ENCODE peak calls at places on chromosome 21, in eight cellular contexts. E, M, G, O, L, B, X and J are unnamed samples.

GRCh38 chr21:32626633-32627196 is 14.5 kb upstream of the CFAP298 start:
- DNase-seq in G (no peak), M (no peak), L (peak), O (no peak), E (no peak), B (no peak), X (no peak), J (no peak)

GRCh38 chr21:21828130-21828529 is 829.9 kb downstream of the NCAM2 start:
- DNase-seq in X (no peak), E (no peak), B (no peak), G (no peak), O (no peak), L (no peak), M (no peak), J (no peak)

GRCh38 chr21:29145354-29145782 is 14.9 kb downstream of the MAP3K7CL start:
- DNase-seq in M (no peak), B (no peak), G (no peak), L (peak), X (no peak), O (peak), E (no peak), J (no peak)

GRCh38 chr21:26761174-26761915 is 83.9 kb downstream of the ADAMTS1 start:
- DNase-seq in G (no peak), B (no peak), M (no peak), L (no peak), O (no peak), E (no peak), X (no peak), J (no peak)

GRCh38 chr21:45863751-45864150 is 117.8 kb upstream of the COL6A1 start:
- DNase-seq in O (no peak), E (no peak), B (no peak), G (no peak), M (no peak), X (no peak), L (no peak), J (no peak)

GRCh38 chr21:45603481-45603880 is 40.0 kb upstream of the PCBP3 start:
- DNase-seq in O (no peak), M (no peak), X (no peak), L (no peak), B (no peak), G (no peak), E (no peak), J (no peak)

GRCh38 chr21:46081022-46081861 is 16.7 kb upstream of the COL6A2 start:
- DNase-seq in E (no peak), G (no peak), L (no peak), B (no peak), O (no peak), M (no peak), X (no peak), J (no peak)

GRCh38 chr21:32137266-32137665 is 141.6 kb downstream of the MIS18A start:
- DNase-seq in G (no peak), E (no peak), M (no peak), B (no peak), O (no peak), L (no peak), X (no peak), J (no peak)

GRCh38 chr21:37341254-37341960 is 25.2 kb upstream of the DYRK1A start:
- DNase-seq in B (peak), X (no peak), M (no peak), L (peak), E (peak), O (no peak), G (no peak), J (no peak)

GRCh38 chr21:42724226-42724920 is 71.0 kb downstream of the PDE9A start:
- DNase-seq in X (no peak), B (no peak), G (no peak), O (peak), L (peak), E (no peak), M (no peak), J (no peak)

GRCh38 chr21:42466700-42467612 is 29.1 kb downstream of the RSPH1 start:
- DNase-seq in X (no peak), G (peak), B (no peak), M (no peak), E (peak), O (peak), L (no peak), J (no peak)

GRCh38 chr21:31837613-31838390 is 35.0 kb upstream of the HUNK start:
- DNase-seq in M (no peak), E (no peak), L (no peak), O (no peak), B (no peak), G (no peak), X (no peak), J (no peak)

GRCh38 chr21:16633851-16634521 is 878.9 kb upstream of the CXADR start:
- DNase-seq in X (no peak), B (peak), M (no peak), G (no peak), E (no peak), L (no peak), O (no peak), J (no peak)

GRCh38 chr21:16082038-16082816 is 352.4 kb downstream of the USP25 start:
- DNase-seq in E (peak), O (peak), L (no peak), B (no peak), M (no peak), X (no peak), G (no peak), J (no peak)

GRCh38 chr21:32021319-32022027 is 148.7 kb downstream of the HUNK start:
- DNase-seq in M (peak), X (no peak), G (no peak), L (no peak), B (peak), E (no peak), O (no peak), J (no peak)

GRCh38 chr21:41254090-41254700 is 62.4 kb upstream of the FAM3B start:
- DNase-seq in M (no peak), L (peak), O (no peak), X (no peak), B (no peak), E (no peak), G (no peak), J (no peak)

GRCh38 chr21:46097826-46098286 is at the start of gene COL6A2:
- DNase-seq in X (peak), G (peak), L (no peak), E (peak), O (peak), B (peak), M (peak), J (peak)

GRCh38 chr21:44485254-44485793 is 30.0 kb downstream of the LRRC3 start:
- DNase-seq in X (peak), B (no peak), L (no peak), M (no peak), O (peak), E (peak), G (peak), J (peak)

GRCh38 chr21:45335761-45336534 is 48.3 kb upstream of the POFUT2 start:
- DNase-seq in O (no peak), B (peak), L (no peak), E (no peak), G (no peak), X (no peak), M (no peak), J (no peak)

GRCh38 chr21:36093512-36093911 is 23.7 kb downstream of the CBR1 start:
- DNase-seq in B (no peak), O (no peak), M (no peak), L (no peak), G (no peak), E (no peak), X (no peak), J (no peak)

GRCh38 chr21:36082140-36082742 is 12.4 kb downstream of the CBR1 start:
- DNase-seq in O (no peak), G (no peak), X (no peak), E (no peak), B (no peak), L (no peak), M (no peak), J (no peak)

GRCh38 chr21:36089946-36090345 is 20.1 kb downstream of the CBR1 start:
- DNase-seq in E (no peak), B (no peak), X (no peak), O (no peak), M (no peak), G (no peak), L (peak), J (no peak)

GRCh38 chr21:36092676-36093075 is 22.9 kb downstream of the CBR1 start:
- DNase-seq in M (no peak), X (no peak), O (no peak), B (no peak), L (no peak), E (no peak), G (no peak), J (no peak)

GRCh38 chr21:36087362-36088138 is 17.7 kb downstream of the CBR1 start:
- DNase-seq in G (no peak), X (no peak), O (no peak), L (no peak), M (no peak), E (peak), B (no peak), J (no peak)
- TF ChIP-seq CTCF in G (no peak), X (no peak), O (no peak), L (no peak), M (no peak), E (peak), B (peak), J (no peak)

GRCh38 chr21:39321424-39321823 is 8.0 kb upstream of the BRWD1 start:
- DNase-seq in E (no peak), B (no peak), L (no peak), X (no peak), M (no peak), G (no peak), O (peak), J (no peak)

GRCh38 chr21:39319251-39319756 is 5.9 kb upstream of the BRWD1 start:
- DNase-seq in L (no peak), G (no peak), B (no peak), E (no peak), X (no peak), O (no peak), M (no peak), J (no peak)

GRCh38 chr21:39318091-39318959 is 4.9 kb upstream of the BRWD1 start:
- DNase-seq in O (no peak), B (no peak), E (no peak), M (no peak), L (no peak), G (no peak), X (no peak), J (no peak)

GRCh38 chr21:39317134-39318090 is 4.0 kb upstream of the BRWD1 start:
- DNase-seq in G (no peak), L (no peak), E (no peak), B (peak), O (no peak), M (no peak), X (no peak), J (no peak)

DNA sequence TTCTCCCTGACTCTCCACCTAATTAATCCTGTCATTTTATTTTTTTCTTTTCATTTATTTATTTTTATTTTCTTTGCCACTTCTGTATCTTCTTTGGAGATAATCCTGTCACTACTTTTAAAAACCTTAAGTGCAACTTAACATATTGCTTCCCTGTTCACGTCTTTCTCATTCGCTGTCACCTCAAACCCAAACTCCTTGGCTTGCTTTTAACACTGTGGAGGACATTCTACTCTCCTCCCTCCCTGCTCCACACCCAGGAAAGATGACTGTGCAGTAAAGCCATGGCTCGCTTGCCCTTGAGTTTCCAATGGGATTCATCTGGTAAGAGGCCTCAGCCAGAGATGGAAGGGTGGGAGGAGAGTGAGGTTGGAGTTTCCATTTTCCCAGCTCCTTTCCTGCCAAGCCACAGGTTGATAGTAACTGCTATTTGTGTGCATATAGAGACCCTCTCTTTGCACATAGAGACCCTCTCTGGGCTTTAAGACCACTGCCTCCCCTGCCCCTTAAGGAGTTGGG is 6.4 kb upstream of the BRWD1 start:
- DNase-seq in B (no peak), L (no peak), G (no peak), E (no peak), M (no peak), O (peak), X (no peak), J (no peak)
- TF ChIP-seq CTCF in B (no peak), L (no peak), G (no peak), E (no peak), M (no peak), O (no peak), X (no peak), J (no peak)

GRCh38 chr21:35521852-35522505 is 472.9 kb upstream of the RUNX1 start:
- DNase-seq in O (no peak), L (peak), M (no peak), G (no peak), B (no peak), E (no peak), X (no peak), J (no peak)

GRCh38 chr21:35517848-35518247 is 468.7 kb upstream of the RUNX1 start:
- DNase-seq in G (no peak), M (no peak), E (no peak), O (no peak), X (no peak), B (no peak), L (no peak), J (no peak)

GRCh38 chr21:35520869-35521268 is 471.8 kb upstream of the RUNX1 start:
- DNase-seq in B (no peak), E (no peak), M (no peak), G (no peak), L (no peak), O (no peak), X (no peak), J (no peak)

GRCh38 chr21:35521293-35521692 is 472.2 kb upstream of the RUNX1 start:
- DNase-seq in B (no peak), E (peak), L (no peak), O (no peak), G (no peak), X (no peak), M (no peak), J (no peak)

GRCh38 chr21:35520302-35520701 is 471.2 kb upstream of the RUNX1 start:
- DNase-seq in E (no peak), M (no peak), L (no peak), G (no peak), X (no peak), O (no peak), B (no peak), J (no peak)
- TF ChIP-seq CTCF in E (no peak), M (no peak), L (no peak), G (no peak), X (no peak), O (no peak), B (no peak), J (no peak)

DNA sequence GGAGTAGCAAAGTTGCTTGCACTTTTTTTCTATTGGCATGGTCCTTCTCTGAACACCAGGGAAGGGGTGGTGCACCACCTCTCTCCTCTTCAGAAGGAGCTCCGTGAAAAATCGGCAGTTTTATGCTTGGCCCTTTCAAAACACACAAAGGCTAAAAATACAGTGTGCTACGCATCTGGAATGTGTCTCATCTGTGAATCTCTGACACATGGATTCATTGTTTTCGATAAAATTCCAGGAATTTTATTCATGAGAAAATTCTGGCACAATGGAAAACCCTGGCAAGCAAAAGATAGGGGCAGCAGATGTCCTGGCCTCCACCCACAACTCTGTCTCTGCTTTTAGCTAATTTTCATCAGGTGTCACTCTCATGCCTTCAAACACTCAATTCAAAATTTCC is 42.9 kb downstream of the ERG start:
- DNase-seq in X (no peak), L (no peak), O (no peak), E (no peak), G (no peak), B (no peak), M (no peak), J (no peak)
- TF ChIP-seq CTCF in X (no peak), L (no peak), O (no peak), E (no peak), G (no peak), B (no peak), M (no peak), J (no peak)

DNA sequence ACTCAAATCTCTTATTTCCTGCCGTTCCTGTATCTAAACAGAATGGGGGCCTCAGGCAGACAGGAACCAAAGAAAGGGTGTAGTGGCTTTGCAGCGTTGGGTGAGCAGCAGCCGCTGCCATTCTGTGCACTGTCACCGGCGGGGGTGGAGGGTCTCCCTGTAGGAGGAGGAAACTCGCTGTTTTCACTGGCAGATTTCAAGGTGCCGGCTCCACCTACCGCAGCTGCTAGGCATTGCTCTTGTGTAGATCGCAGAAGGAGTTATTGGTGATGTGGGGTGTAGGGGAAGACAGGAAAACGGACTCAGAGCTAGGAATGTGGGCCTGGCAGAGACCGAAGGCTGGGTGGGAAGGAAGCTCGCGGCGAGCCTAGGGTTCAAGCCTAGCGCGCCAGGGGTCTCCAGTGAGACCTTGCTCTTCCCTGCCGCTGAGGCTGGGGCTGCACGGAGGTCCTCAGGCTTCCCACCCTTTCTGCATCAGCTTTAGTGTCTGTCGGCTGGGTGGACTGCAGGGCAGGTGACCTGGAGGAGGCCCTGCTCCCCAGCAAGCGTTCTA is 20.8 kb downstream of the ATP5PO start:
- DNase-seq in L (peak), G (peak), X (peak), E (peak), M (peak), B (peak), O (peak), J (peak)
- TF ChIP-seq CTCF in L (peak), G (peak), X (peak), E (peak), M (peak), B (peak), O (peak), J (peak)

DNA sequence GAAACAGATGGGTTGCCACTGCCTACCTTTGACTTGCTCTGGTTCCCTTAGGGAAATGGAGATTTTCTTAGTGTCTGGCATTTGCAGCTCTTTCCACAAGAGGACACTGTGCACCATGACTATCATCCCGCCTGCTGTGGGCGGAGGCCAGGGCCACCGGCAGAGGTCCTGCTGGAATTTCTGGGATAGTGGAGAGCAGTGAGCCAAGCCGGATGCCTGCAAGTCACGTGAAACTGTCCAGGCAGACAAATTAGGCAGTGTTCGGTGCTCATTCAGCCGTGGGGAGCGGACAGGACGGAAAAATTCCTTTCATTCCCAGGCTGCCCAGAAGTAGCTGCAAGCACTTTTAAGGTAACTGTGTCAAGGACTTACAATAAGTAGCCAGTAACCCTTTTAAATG is 43.4 kb downstream of the IGSF5 start:
- DNase-seq in B (peak), M (peak), O (peak), L (peak), G (no peak), X (peak), E (peak), J (peak)
- TF ChIP-seq CTCF in B (peak), M (peak), O (peak), L (peak), G (no peak), X (peak), E (peak), J (peak)

GRCh38 chr21:38798081-38798480 is 7.6 kb upstream of the ETS2 start:
- DNase-seq in M (no peak), O (no peak), G (no peak), L (no peak), B (no peak), X (no peak), E (no peak), J (no peak)

GRCh38 chr21:38794978-38795377 is 10.8 kb upstream of the ETS2 start:
- DNase-seq in M (no peak), B (no peak), L (no peak), X (no peak), E (no peak), O (no peak), G (no peak), J (no peak)

GRCh38 chr21:38795475-38795874 is 10.3 kb upstream of the ETS2 start:
- DNase-seq in O (no peak), E (no peak), G (no peak), B (no peak), L (no peak), M (no peak), X (no peak), J (no peak)

GRCh38 chr21:38797470-38797869 is 8.3 kb upstream of the ETS2 start:
- DNase-seq in G (no peak), L (peak), M (no peak), X (no peak), B (peak), E (no peak), O (peak), J (no peak)

DNA sequence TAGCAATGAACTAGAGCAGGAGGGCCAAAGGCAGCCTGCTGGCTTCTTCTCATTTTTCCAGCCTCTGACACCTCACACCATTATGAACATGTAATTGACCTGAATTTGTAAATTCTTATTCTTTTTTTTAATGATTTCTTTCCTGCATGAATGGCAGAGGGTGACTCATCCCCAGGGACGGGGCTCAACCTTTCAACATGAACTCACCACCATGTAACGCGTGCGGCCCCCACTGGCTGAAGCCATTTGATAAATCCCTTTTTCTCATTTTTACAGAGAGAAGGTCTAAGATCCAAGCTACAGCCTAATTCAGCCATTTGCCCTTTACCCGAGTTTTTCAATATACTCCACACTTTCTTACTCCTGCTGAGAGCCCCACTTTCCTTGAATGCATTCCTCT is 9.3 kb upstream of the ETS2 start:
- DNase-seq in X (no peak), E (no peak), B (no peak), O (no peak), L (no peak), G (no peak), M (no peak), J (no peak)
- TF ChIP-seq CTCF in X (no peak), E (no peak), B (no peak), O (no peak), L (no peak), G (no peak), M (no peak), J (no peak)

GRCh38 chr21:23016617-23017016 is 2018.4 kb downstream of the NCAM2 start:
- DNase-seq in M (no peak), B (peak), L (no peak), X (peak), G (no peak), E (peak), O (peak), J (peak)
- TF ChIP-seq CTCF in M (no peak), B (peak), L (no peak), X (peak), G (no peak), E (peak), O (no peak), J (peak)